ENCODE peak calls at places on chromosome 7, in four cellular contexts. T is NCI-H748 treated with DMSO at 0.1 percent for 48 hours, G is activated gamma-delta T cell, S is progenitor cell of endocrine pancreas. W is an unnamed sample.

GRCh38 chr7:14846405-14846804 is 56.1 kb downstream of the DGKB start:
- DNase-seq in S (no peak), T (no peak), G (no peak), W (no peak)

GRCh38 chr7:54812747-54813146 is 53.7 kb upstream of the SEC61G start:
- DNase-seq in S (no peak), G (no peak), T (no peak), W (no peak)

GRCh38 chr7:99141756-99142726 is 1.9 kb downstream of the SMURF1 start:
- DNase-seq in T (peak; percentile 14), S (no peak), G (peak; percentile 21), W (no peak)

GRCh38 chr7:142104550-142105527 is 6.7 kb upstream of the MGAM2 start:
- DNase-seq in T (no peak), G (no peak), S (no peak), W (no peak)

GRCh38 chr7:16850772-16851466 is 30.9 kb downstream of the AGR3 start:
- DNase-seq in T (no peak), S (no peak), G (no peak), W (no peak)

GRCh38 chr7:102111758-102112119 is 174.9 kb upstream of the SH2B2 start:
- DNase-seq in T (no peak), S (no peak), G (no peak), W (no peak)

GRCh38 chr7:30750574-30751256 is 1.2 kb upstream of the INMT start:
- DNase-seq in S (no peak), T (no peak), G (no peak), W (no peak)

GRCh38 chr7:56097700-56098099 is 4.9 kb upstream of the PHKG1 start:
- DNase-seq in G (no peak), T (no peak), S (no peak), W (no peak)

GRCh38 chr7:41995632-41996271 is 241.3 kb downstream of the GLI3 start:
- DNase-seq in T (no peak), G (no peak), S (no peak), W (no peak)

GRCh38 chr7:39504963-39505362 is 61.2 kb upstream of the YAE1 start:
- DNase-seq in G (no peak), T (no peak), S (no peak), W (no peak)

GRCh38 chr7:1021366-1021765 is 23.0 kb upstream of the GPR146 start:
- DNase-seq in S (no peak), G (no peak), T (no peak), W (no peak)

GRCh38 chr7:131224996-131225395 is 102.7 kb upstream of the MKLN1 start:
- DNase-seq in T (no peak), S (no peak), G (no peak), W (no peak)

GRCh38 chr7:50502001-50502684 is 52.0 kb upstream of the FIGNL1 start:
- DNase-seq in S (no peak), G (no peak), T (no peak), W (no peak)

GRCh38 chr7:30757343-30757695 is 5.4 kb downstream of the INMT start:
- DNase-seq in S (no peak), T (no peak), G (no peak), W (no peak)

GRCh38 chr7:78562191-78562590 is 763.6 kb downstream of the PHTF2 start:
- DNase-seq in G (no peak), S (no peak), T (peak; percentile 30), W (no peak)

GRCh38 chr7:131284702-131285419 is 42.8 kb upstream of the MKLN1 start:
- DNase-seq in G (no peak), T (no peak), S (no peak), W (no peak)

GRCh38 chr7:112510032-112510742 is 29.4 kb downstream of the LSMEM1 start:
- DNase-seq in S (no peak), G (no peak), T (no peak), W (no peak)

GRCh38 chr7:41010967-41011366 is 691.9 kb downstream of the INHBA start:
- DNase-seq in T (no peak), S (no peak), G (no peak), W (no peak)

GRCh38 chr7:47383064-47383463 is 198.8 kb downstream of the TNS3 start:
- DNase-seq in G (no peak), T (no peak), S (no peak), W (no peak)

GRCh38 chr7:44044315-44045225 is at the start of gene DBNL:
- DNase-seq in T (peak; percentile 76), G (peak; percentile 79), S (peak; percentile 86), W (peak; percentile 72)

GRCh38 chr7:26429168-26429567 is 137.5 kb downstream of the SNX10 start:
- DNase-seq in S (no peak), G (no peak), T (no peak), W (no peak)

GRCh38 chr7:101248276-101248675 is 3.4 kb upstream of the FIS1 start:
- DNase-seq in G (no peak), S (no peak), T (no peak), W (no peak)

GRCh38 chr7:7641129-7641663 is 644 bp downstream of the UMAD1 start:
- DNase-seq in T (no peak), S (no peak), G (no peak), W (no peak)

GRCh38 chr7:52897708-52898107 is 137.7 kb upstream of the POM121L12 start:
- DNase-seq in G (no peak), T (no peak), S (no peak), W (no peak)

GRCh38 chr7:33043875-33044718 is 18.5 kb downstream of the NT5C3A start:
- DNase-seq in T (no peak), G (no peak), S (no peak), W (no peak)

GRCh38 chr7:100132697-100133137 is 6.0 kb downstream of the MBLAC1 start:
- DNase-seq in T (peak; percentile 73), G (no peak), S (peak; percentile 43), W (peak; percentile 44)

W was measured in NCI-H2081 treated with DMSO at 0.1 percent for 48 hours.